ENCODE peak calls at places on chromosome 5, in four cellular contexts. One of them, this sample, is unnamed.

GRCh38 chr5:113038714-113039113 is 62.1 kb downstream of the DCP2 start:
- DNase-seq in GM12865: no peak
- DNase-seq in KBM-7: no peak
- DNase-seq in activated T-cell treated with anti-CD3 and anti-CD28 coated beads for 1 hour: no peak
- DNase-seq in this sample: no peak

GRCh38 chr5:43020294-43020711 is 19.8 kb downstream of the ANXA2R start:
- DNase-seq in GM12865: no peak
- DNase-seq in activated T-cell treated with anti-CD3 and anti-CD28 coated beads for 1 hour: no peak
- DNase-seq in KBM-7: no peak
- DNase-seq in this sample: no peak

GRCh38 chr5:180472269-180472668 is 21.9 kb upstream of the CNOT6 start:
- DNase-seq in GM12865: no peak
- DNase-seq in KBM-7: no peak
- DNase-seq in activated T-cell treated with anti-CD3 and anti-CD28 coated beads for 1 hour: no peak
- DNase-seq in this sample: no peak

GRCh38 chr5:39138892-39139291 is 64.7 kb upstream of the RICTOR start:
- DNase-seq in GM12865: no peak
- DNase-seq in activated T-cell treated with anti-CD3 and anti-CD28 coated beads for 1 hour: no peak
- DNase-seq in KBM-7: no peak
- DNase-seq in this sample: no peak

GRCh38 chr5:121108725-121109124 is 644.6 kb downstream of the PRR16 start:
- DNase-seq in KBM-7: no peak
- DNase-seq in activated T-cell treated with anti-CD3 and anti-CD28 coated beads for 1 hour: no peak
- DNase-seq in GM12865: no peak
- DNase-seq in this sample: no peak

GRCh38 chr5:40141418-40141817 is 538.3 kb upstream of the PTGER4 start:
- DNase-seq in GM12865: no peak
- DNase-seq in KBM-7: no peak
- DNase-seq in activated T-cell treated with anti-CD3 and anti-CD28 coated beads for 1 hour: no peak
- DNase-seq in this sample: no peak

GRCh38 chr5:113047733-113048652 is 71.4 kb downstream of the DCP2 start:
- DNase-seq in activated T-cell treated with anti-CD3 and anti-CD28 coated beads for 1 hour: no peak
- DNase-seq in KBM-7: no peak
- DNase-seq in GM12865: peak; percentile 51
- DNase-seq in this sample: no peak

GRCh38 chr5:75337366-75338021 is 474 bp downstream of the HMGCR start:
- DNase-seq in KBM-7: peak; percentile 44
- DNase-seq in activated T-cell treated with anti-CD3 and anti-CD28 coated beads for 1 hour: peak; percentile 19
- DNase-seq in GM12865: peak; percentile 42
- DNase-seq in this sample: peak; percentile 27

GRCh38 chr5:138844812-138845513 is 30.2 kb downstream of the LRRTM2 start:
- DNase-seq in activated T-cell treated with anti-CD3 and anti-CD28 coated beads for 1 hour: no peak
- DNase-seq in GM12865: no peak
- DNase-seq in KBM-7: no peak
- DNase-seq in this sample: no peak

GRCh38 chr5:143464723-143465490 is 61.4 kb upstream of the NR3C1 start:
- DNase-seq in activated T-cell treated with anti-CD3 and anti-CD28 coated beads for 1 hour: no peak
- DNase-seq in KBM-7: no peak
- DNase-seq in GM12865: no peak
- DNase-seq in this sample: no peak

GRCh38 chr5:107676702-107677101 is 6.0 kb upstream of the EFNA5 start:
- DNase-seq in GM12865: no peak
- DNase-seq in activated T-cell treated with anti-CD3 and anti-CD28 coated beads for 1 hour: no peak
- DNase-seq in KBM-7: no peak
- DNase-seq in this sample: no peak

GRCh38 chr5:153699035-153699434 is 208.6 kb downstream of the GRIA1 start:
- DNase-seq in KBM-7: no peak
- DNase-seq in activated T-cell treated with anti-CD3 and anti-CD28 coated beads for 1 hour: no peak
- DNase-seq in GM12865: no peak
- DNase-seq in this sample: no peak

GRCh38 chr5:61277781-61278180 is 54.3 kb upstream of the ZSWIM6 start:
- DNase-seq in KBM-7: no peak
- DNase-seq in GM12865: no peak
- DNase-seq in activated T-cell treated with anti-CD3 and anti-CD28 coated beads for 1 hour: no peak
- DNase-seq in this sample: no peak

This sample was measured in progenitor cell of endocrine pancreas.